ENCODE peak calls at places on chromosomes 4 and X, in six cellular contexts. One of them, this sample, is unnamed.

GRCh38 chr4:144666539-144667175 is 20.7 kb downstream of the HHIP start:
- DNase-seq in HFF-Myc: peak
- DNase-seq in dorsolateral prefrontal cortex: no peak
- DNase-seq in WTC11: no peak
- DNase-seq in H1: no peak
- DNase-seq in hepatocyte: no peak
- DNase-seq in this sample: no peak

GRCh38 chrX:10174051-10174450 is 17.3 kb downstream of the CLCN4 start:
- DNase-seq in HFF-Myc: no peak
- DNase-seq in dorsolateral prefrontal cortex: no peak
- DNase-seq in WTC11: no peak
- DNase-seq in H1: no peak
- DNase-seq in hepatocyte: no peak
- DNase-seq in this sample: no peak

GRCh38 chr4:76307670-76308014 is 1.1 kb downstream of the STBD1 start:
- DNase-seq in HFF-Myc: no peak
- DNase-seq in dorsolateral prefrontal cortex: no peak
- DNase-seq in WTC11: no peak
- DNase-seq in H1: no peak
- DNase-seq in hepatocyte: peak
- DNase-seq in this sample: no peak

GRCh38 chr4:84158670-84159069 is 340.4 kb downstream of the NKX6-1 start:
- DNase-seq in HFF-Myc: no peak
- DNase-seq in dorsolateral prefrontal cortex: no peak
- DNase-seq in WTC11: no peak
- DNase-seq in H1: no peak
- DNase-seq in hepatocyte: peak
- DNase-seq in this sample: no peak

GRCh38 chr4:69321153-69321729 is 41.0 kb downstream of the UGT2B28 start:
- DNase-seq in HFF-Myc: no peak
- DNase-seq in dorsolateral prefrontal cortex: no peak
- DNase-seq in WTC11: no peak
- DNase-seq in H1: no peak
- DNase-seq in hepatocyte: no peak
- DNase-seq in this sample: no peak

GRCh38 chrX:51608766-51609165 is 9.9 kb downstream of the CENPVL3 start:
- DNase-seq in HFF-Myc: no peak
- DNase-seq in dorsolateral prefrontal cortex: no peak
- DNase-seq in WTC11: no peak
- DNase-seq in H1: no peak
- DNase-seq in hepatocyte: no peak
- DNase-seq in this sample: no peak

GRCh38 chr4:176186067-176186466 is 9.3 kb downstream of the SPATA4 start:
- DNase-seq in HFF-Myc: no peak
- DNase-seq in dorsolateral prefrontal cortex: no peak
- DNase-seq in WTC11: no peak
- DNase-seq in H1: no peak
- DNase-seq in hepatocyte: no peak
- DNase-seq in this sample: no peak

GRCh38 chr4:8586246-8586645 is 6.1 kb downstream of the GPR78 start:
- DNase-seq in HFF-Myc: no peak
- DNase-seq in dorsolateral prefrontal cortex: no peak
- DNase-seq in WTC11: no peak
- DNase-seq in H1: no peak
- DNase-seq in hepatocyte: no peak
- DNase-seq in this sample: no peak

GRCh38 chr4:14178421-14178820 is 550.9 kb upstream of the BOD1L1 start:
- DNase-seq in HFF-Myc: peak
- DNase-seq in dorsolateral prefrontal cortex: no peak
- DNase-seq in WTC11: no peak
- DNase-seq in H1: no peak
- DNase-seq in hepatocyte: peak
- DNase-seq in this sample: no peak

GRCh38 chrX:2710041-2710471 is 19.0 kb downstream of the CD99 start:
- DNase-seq in HFF-Myc: peak
- DNase-seq in dorsolateral prefrontal cortex: no peak
- DNase-seq in WTC11: no peak
- DNase-seq in H1: no peak
- DNase-seq in hepatocyte: peak
- DNase-seq in this sample: no peak

GRCh38 chr4:176259330-176260090 is 9.5 kb downstream of the ASB5 start:
- DNase-seq in HFF-Myc: no peak
- DNase-seq in dorsolateral prefrontal cortex: no peak
- DNase-seq in WTC11: no peak
- DNase-seq in H1: no peak
- DNase-seq in hepatocyte: peak
- DNase-seq in this sample: no peak

GRCh38 chrX:13194291-13195103 is 125.4 kb downstream of the ATXN3L start:
- DNase-seq in HFF-Myc: no peak
- DNase-seq in dorsolateral prefrontal cortex: no peak
- DNase-seq in WTC11: no peak
- DNase-seq in H1: no peak
- DNase-seq in hepatocyte: no peak
- DNase-seq in this sample: no peak

GRCh38 chr4:81736324-81736723 is 264.6 kb upstream of the RASGEF1B start:
- DNase-seq in HFF-Myc: no peak
- DNase-seq in dorsolateral prefrontal cortex: no peak
- DNase-seq in WTC11: no peak
- DNase-seq in H1: no peak
- DNase-seq in hepatocyte: no peak
- DNase-seq in this sample: no peak

GRCh38 chr4:155954939-155955338 is 1.3 kb upstream of the CTSO start:
- DNase-seq in HFF-Myc: no peak
- DNase-seq in dorsolateral prefrontal cortex: no peak
- DNase-seq in WTC11: no peak
- DNase-seq in H1: no peak
- DNase-seq in hepatocyte: peak
- DNase-seq in this sample: no peak

GRCh38 chrX:50492720-50493119 is 22.1 kb upstream of the DGKK start:
- DNase-seq in HFF-Myc: no peak
- DNase-seq in dorsolateral prefrontal cortex: no peak
- DNase-seq in WTC11: no peak
- DNase-seq in H1: no peak
- DNase-seq in hepatocyte: no peak
- DNase-seq in this sample: no peak

GRCh38 chrX:19577181-19577810 is 62.0 kb upstream of the MAP3K15 start:
- DNase-seq in HFF-Myc: no peak
- DNase-seq in dorsolateral prefrontal cortex: no peak
- DNase-seq in WTC11: no peak
- DNase-seq in H1: no peak
- DNase-seq in hepatocyte: no peak
- DNase-seq in this sample: no peak

GRCh38 chr4:146260521-146260920 is 46.2 kb downstream of the REELD1 start:
- DNase-seq in HFF-Myc: no peak
- DNase-seq in dorsolateral prefrontal cortex: no peak
- DNase-seq in WTC11: no peak
- DNase-seq in H1: no peak
- DNase-seq in hepatocyte: no peak
- DNase-seq in this sample: no peak

GRCh38 chr4:109801895-109802319 is at the start of gene CFI:
- DNase-seq in HFF-Myc: peak
- DNase-seq in dorsolateral prefrontal cortex: no peak
- DNase-seq in WTC11: no peak
- DNase-seq in H1: no peak
- DNase-seq in hepatocyte: peak
- DNase-seq in this sample: no peak

GRCh38 chr4:84814100-84814750 is 152.3 kb downstream of the WDFY3 start:
- DNase-seq in HFF-Myc: peak
- DNase-seq in dorsolateral prefrontal cortex: peak
- DNase-seq in WTC11: no peak
- DNase-seq in H1: no peak
- DNase-seq in hepatocyte: peak
- DNase-seq in this sample: no peak

GRCh38 chrX:129726307-129727111 is 12.3 kb upstream of the XPNPEP2 start:
- DNase-seq in HFF-Myc: peak
- DNase-seq in dorsolateral prefrontal cortex: peak
- DNase-seq in WTC11: peak
- DNase-seq in H1: peak
- DNase-seq in hepatocyte: peak
- DNase-seq in this sample: peak

GRCh38 chrX:155027509-155028066 is 944 bp downstream of the FUNDC2 start:
- DNase-seq in HFF-Myc: no peak
- DNase-seq in dorsolateral prefrontal cortex: no peak
- DNase-seq in WTC11: no peak
- DNase-seq in H1: no peak
- DNase-seq in hepatocyte: peak
- DNase-seq in this sample: no peak

GRCh38 chr4:170109586-170110289 is 20.0 kb upstream of the AADAT start:
- DNase-seq in HFF-Myc: peak
- DNase-seq in dorsolateral prefrontal cortex: no peak
- DNase-seq in WTC11: no peak
- DNase-seq in H1: no peak
- DNase-seq in hepatocyte: no peak
- DNase-seq in this sample: no peak

GRCh38 chr4:55947912-55948725 is 626 bp upstream of the CEP135 start:
- DNase-seq in HFF-Myc: peak
- DNase-seq in dorsolateral prefrontal cortex: no peak
- DNase-seq in WTC11: no peak
- DNase-seq in H1: no peak
- DNase-seq in hepatocyte: peak
- DNase-seq in this sample: peak

GRCh38 chr4:64682946-64683345 is 273.7 kb upstream of the TECRL start:
- DNase-seq in HFF-Myc: no peak
- DNase-seq in dorsolateral prefrontal cortex: no peak
- DNase-seq in WTC11: no peak
- DNase-seq in H1: no peak
- DNase-seq in hepatocyte: no peak
- DNase-seq in this sample: no peak

GRCh38 chrX:24294619-24295018 is 19.2 kb downstream of the SUPT20HL2 start:
- DNase-seq in HFF-Myc: no peak
- DNase-seq in dorsolateral prefrontal cortex: peak
- DNase-seq in WTC11: peak
- DNase-seq in H1: peak
- DNase-seq in hepatocyte: peak
- DNase-seq in this sample: peak

GRCh38 chrX:16559206-16559619 is 90.7 kb upstream of the S100G start:
- DNase-seq in HFF-Myc: peak
- DNase-seq in dorsolateral prefrontal cortex: no peak
- DNase-seq in WTC11: no peak
- DNase-seq in H1: no peak
- DNase-seq in hepatocyte: no peak
- DNase-seq in this sample: no peak

GRCh38 chr4:169079942-169080827 is 70.1 kb upstream of the CBR4 start:
- DNase-seq in HFF-Myc: no peak
- DNase-seq in dorsolateral prefrontal cortex: no peak
- DNase-seq in WTC11: no peak
- DNase-seq in H1: no peak
- DNase-seq in hepatocyte: peak
- DNase-seq in this sample: no peak

GRCh38 chrX:15855562-15856256 is 1.1 kb upstream of the AP1S2 start:
- DNase-seq in HFF-Myc: no peak
- DNase-seq in dorsolateral prefrontal cortex: no peak
- DNase-seq in WTC11: no peak
- DNase-seq in H1: no peak
- DNase-seq in hepatocyte: peak
- DNase-seq in this sample: no peak

GRCh38 chrX:115579327-115579726 is 18.4 kb downstream of the PLS3 start:
- DNase-seq in HFF-Myc: no peak
- DNase-seq in dorsolateral prefrontal cortex: no peak
- DNase-seq in WTC11: no peak
- DNase-seq in H1: no peak
- DNase-seq in hepatocyte: no peak
- DNase-seq in this sample: no peak

GRCh38 chrX:120357186-120357585 is 4.7 kb upstream of the ATP1B4 start:
- DNase-seq in HFF-Myc: no peak
- DNase-seq in dorsolateral prefrontal cortex: no peak
- DNase-seq in WTC11: no peak
- DNase-seq in H1: no peak
- DNase-seq in hepatocyte: no peak
- DNase-seq in this sample: no peak

GRCh38 chrX:151153086-151153485 is 23.3 kb upstream of the GPR50 start:
- DNase-seq in HFF-Myc: peak
- DNase-seq in dorsolateral prefrontal cortex: peak
- DNase-seq in WTC11: peak
- DNase-seq in H1: peak
- DNase-seq in hepatocyte: peak
- DNase-seq in this sample: peak
- TF ChIP-seq CTCF in HFF-Myc: no peak
- TF ChIP-seq CTCF in dorsolateral prefrontal cortex: peak
- TF ChIP-seq CTCF in WTC11: no peak
- TF ChIP-seq CTCF in H1: peak
- TF ChIP-seq CTCF in hepatocyte: peak
- TF ChIP-seq CTCF in this sample: peak

DNA sequence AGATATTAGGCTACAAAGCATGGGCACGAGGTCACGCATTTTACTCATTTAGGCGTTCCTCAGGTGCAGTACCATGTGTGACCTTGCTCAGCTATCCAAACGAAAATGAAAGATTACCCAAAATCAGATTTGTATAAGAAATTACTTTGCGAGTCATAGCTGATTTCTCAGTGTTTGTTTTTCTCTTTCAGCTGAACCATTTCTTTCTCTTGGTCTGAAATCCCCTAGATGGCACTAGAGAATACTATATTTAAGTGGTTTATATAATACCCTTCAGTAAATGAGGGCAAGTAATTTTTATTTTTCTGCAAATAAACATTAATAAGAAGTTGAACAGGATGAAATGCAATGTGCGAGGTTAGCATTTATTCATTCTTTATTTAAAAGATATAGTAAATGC is 496.6 kb downstream of the STIM2 start:
- DNase-seq in HFF-Myc: no peak
- DNase-seq in dorsolateral prefrontal cortex: no peak
- DNase-seq in WTC11: no peak
- DNase-seq in H1: no peak
- DNase-seq in hepatocyte: peak
- DNase-seq in this sample: no peak
- TF ChIP-seq CTCF in HFF-Myc: no peak
- TF ChIP-seq CTCF in dorsolateral prefrontal cortex: peak
- TF ChIP-seq CTCF in WTC11: no peak
- TF ChIP-seq CTCF in H1: no peak
- TF ChIP-seq CTCF in hepatocyte: peak
- TF ChIP-seq CTCF in this sample: peak

GRCh38 chrX:107857815-107858214 is 32.1 kb downstream of the MID2 start:
- DNase-seq in HFF-Myc: no peak
- DNase-seq in dorsolateral prefrontal cortex: no peak
- DNase-seq in WTC11: no peak
- DNase-seq in H1: no peak
- DNase-seq in hepatocyte: peak
- DNase-seq in this sample: no peak
- TF ChIP-seq CTCF in HFF-Myc: no peak
- TF ChIP-seq CTCF in dorsolateral prefrontal cortex: no peak
- TF ChIP-seq CTCF in WTC11: no peak
- TF ChIP-seq CTCF in H1: no peak
- TF ChIP-seq CTCF in hepatocyte: no peak
- TF ChIP-seq CTCF in this sample: no peak

GRCh38 chrX:42176790-42177189 is 253.4 kb upstream of the CASK start:
- DNase-seq in HFF-Myc: no peak
- DNase-seq in dorsolateral prefrontal cortex: no peak
- DNase-seq in WTC11: no peak
- DNase-seq in H1: no peak
- DNase-seq in hepatocyte: no peak
- DNase-seq in this sample: no peak
- TF ChIP-seq CTCF in HFF-Myc: no peak
- TF ChIP-seq CTCF in dorsolateral prefrontal cortex: no peak
- TF ChIP-seq CTCF in WTC11: no peak
- TF ChIP-seq CTCF in H1: no peak
- TF ChIP-seq CTCF in hepatocyte: no peak
- TF ChIP-seq CTCF in this sample: no peak